ENCODE peak calls at places on chromosomes 12 and 14, in seven cellular contexts. A is hepatocyte; P is activated CD8-positive, alpha-beta T cell treated with anti-CD3 and anti-CD28 coated beads for 36 hours; E is cardiac fibroblast; T is lung; I is Peyer's patch; B is activated B cell treated with CpG ODN at 0.5 μM for 24 hours. X is an unnamed sample.

GRCh38 chr14:21933681-21934080 is 260.1 kb upstream of the OR4E1 start:
- DNase-seq in A (peak), P (no peak), E (no peak), T (no peak), I (no peak), B (no peak), X (no peak)

GRCh38 chr12:119528241-119528640 is 65.3 kb upstream of the TMEM233 start:
- DNase-seq in A (peak), P (no peak), E (peak), T (no peak), I (no peak), B (no peak), X (no peak)

GRCh38 chr14:37140176-37140575 is 32.2 kb downstream of the SLC25A21 start:
- DNase-seq in A (no peak), P (no peak), E (no peak), T (no peak), I (no peak), B (no peak), X (peak)

GRCh38 chr14:64350091-64350490 is 38.1 kb upstream of the MTHFD1 start:
- DNase-seq in A (no peak), P (no peak), E (no peak), T (no peak), I (no peak), B (no peak), X (no peak)

GRCh38 chr12:114293073-114293472 is 112.9 kb downstream of the TBX5 start:
- DNase-seq in A (no peak), P (no peak), E (no peak), T (no peak), I (no peak), B (no peak), X (no peak)

GRCh38 chr12:113241191-113242017 is 20.1 kb downstream of the TPCN1 start:
- DNase-seq in A (peak), P (no peak), E (peak), T (no peak), I (no peak), B (no peak), X (peak)

GRCh38 chr12:65891987-65892481 is 67.8 kb downstream of the HMGA2 start:
- DNase-seq in A (peak), P (no peak), E (peak), T (peak), I (no peak), B (no peak), X (peak)

GRCh38 chr12:115638753-115639666 is 638.5 kb downstream of the MED13L start:
- DNase-seq in A (peak), P (no peak), E (no peak), T (no peak), I (no peak), B (no peak), X (no peak)

GRCh38 chr14:61191751-61192150 is 89.4 kb downstream of the TMEM30B start:
- DNase-seq in A (no peak), P (no peak), E (no peak), T (no peak), I (no peak), B (no peak), X (no peak)

GRCh38 chr12:85424581-85425348 is 144.7 kb downstream of the ALX1 start:
- DNase-seq in A (peak), P (peak), E (peak), T (no peak), I (no peak), B (no peak), X (no peak)

GRCh38 chr12:111157486-111157885 is 211.4 kb downstream of the PHETA1 start:
- DNase-seq in A (no peak), P (no peak), E (no peak), T (no peak), I (no peak), B (no peak), X (no peak)

GRCh38 chr12:111161898-111162297 is 207.0 kb downstream of the PHETA1 start:
- DNase-seq in A (no peak), P (no peak), E (no peak), T (no peak), I (no peak), B (no peak), X (no peak)

GRCh38 chr12:111156304-111156703 is 212.6 kb downstream of the PHETA1 start:
- DNase-seq in A (no peak), P (no peak), E (no peak), T (no peak), I (no peak), B (no peak), X (no peak)

GRCh38 chr12:111160350-111161142 is 208.3 kb downstream of the PHETA1 start:
- DNase-seq in A (no peak), P (no peak), E (no peak), T (no peak), I (no peak), B (no peak), X (no peak)

GRCh38 chr12:111158992-111159391 is 209.9 kb downstream of the PHETA1 start:
- DNase-seq in A (no peak), P (no peak), E (no peak), T (no peak), I (no peak), B (no peak), X (no peak)
- TF ChIP-seq CTCF in A (no peak), P (no peak), E (no peak), T (no peak), I (no peak), B (no peak), X (no peak)

DNA sequence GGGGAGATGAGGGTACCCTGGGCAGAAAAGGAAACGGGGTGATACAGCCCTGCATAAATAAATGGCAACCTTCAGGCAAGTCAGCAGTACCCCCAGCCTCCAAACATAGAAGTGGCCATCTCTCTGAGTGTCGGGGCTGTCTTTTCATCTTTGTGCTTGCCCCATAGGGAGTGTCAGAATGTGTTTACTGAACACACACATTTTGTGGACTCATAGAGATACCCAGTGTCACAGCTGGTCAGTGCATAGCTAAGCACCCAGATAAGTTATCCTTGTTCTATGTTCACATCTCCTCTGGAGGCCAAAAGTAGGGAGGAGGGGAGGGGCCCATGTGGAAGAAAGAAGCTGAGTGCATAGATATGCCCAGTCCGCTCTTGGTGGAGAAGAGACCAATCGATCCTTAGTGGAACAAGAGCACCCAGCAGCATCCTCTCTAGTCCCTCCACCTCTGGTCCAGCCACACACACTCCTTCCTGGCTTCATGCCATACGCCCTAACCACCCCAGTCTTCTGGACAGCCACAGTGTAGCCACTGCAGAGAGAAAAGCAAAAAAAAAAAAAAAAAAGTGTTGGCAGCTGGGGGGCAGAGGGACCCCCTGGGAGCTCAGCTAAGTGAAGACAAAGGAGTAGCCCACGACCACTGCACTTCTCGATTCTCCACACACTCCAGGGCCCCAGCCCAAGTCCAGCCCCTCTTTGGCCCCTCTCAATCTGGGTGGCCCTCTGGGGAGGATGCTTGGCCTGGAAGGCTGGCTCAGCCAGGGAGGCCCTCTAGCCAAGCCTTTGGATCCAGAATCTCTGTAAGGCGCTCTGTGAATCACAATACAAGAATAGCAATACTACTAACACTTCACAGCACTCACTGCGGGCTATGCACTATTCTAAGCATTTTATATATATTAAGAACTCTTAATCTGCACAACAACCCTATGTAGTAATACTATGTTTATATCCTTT is 2.6 kb downstream of the ITGA7 start:
- DNase-seq in A (no peak), P (no peak), E (peak), T (no peak), I (no peak), B (no peak), X (no peak)
- TF ChIP-seq CTCF in A (no peak), P (no peak), E (no peak), T (no peak), I (no peak), B (no peak), X (no peak)

GRCh38 chr12:118119449-118119879 is 15.7 kb upstream of the VSIG10 start:
- DNase-seq in A (no peak), P (no peak), E (no peak), T (no peak), I (no peak), B (no peak), X (no peak)
- TF ChIP-seq CTCF in A (no peak), P (no peak), E (peak), T (no peak), I (no peak), B (no peak), X (no peak)

GRCh38 chr12:130281157-130281799 is 56.4 kb upstream of the PIWIL1 start:
- DNase-seq in A (peak), P (peak), E (no peak), T (no peak), I (no peak), B (peak), X (no peak)
- TF ChIP-seq CTCF in A (peak), P (peak), E (peak), T (peak), I (no peak), B (no peak), X (peak)

DNA sequence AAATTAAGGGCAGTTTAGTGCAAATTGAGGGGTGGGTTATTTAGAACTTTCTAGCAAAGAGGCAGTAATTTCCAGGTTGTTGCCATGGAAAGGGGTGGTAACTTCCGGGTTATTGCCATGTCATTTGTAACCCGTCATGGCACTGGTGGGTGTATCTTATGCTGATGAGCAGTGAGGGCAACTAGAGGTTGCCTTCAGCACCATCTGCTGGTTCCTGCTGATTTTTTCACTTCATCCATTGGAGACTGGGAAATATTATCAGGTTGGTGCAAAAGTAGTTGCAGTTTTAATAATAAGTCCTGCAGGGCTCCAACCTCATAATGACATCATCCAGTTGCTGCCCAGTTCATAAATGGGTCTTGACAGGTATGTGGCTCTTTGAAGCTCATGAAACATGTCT is 24.4 kb upstream of the SERPINA4 start:
- DNase-seq in A (no peak), P (no peak), E (peak), T (no peak), I (no peak), B (no peak), X (no peak)
- TF ChIP-seq CTCF in A (peak), P (no peak), E (no peak), T (no peak), I (no peak), B (no peak), X (peak)

GRCh38 chr12:3833670-3834310 is 39.4 kb downstream of the PARP11 start:
- DNase-seq in A (no peak), P (no peak), E (no peak), T (no peak), I (no peak), B (no peak), X (no peak)
- TF ChIP-seq CTCF in A (no peak), P (no peak), E (no peak), T (no peak), I (no peak), B (no peak), X (no peak)